ENCODE peak calls at places on chromosomes 16 and 17, in four cellular contexts. Z is K562, M is suprapubic skin, A is breast epithelium. P is an unnamed sample.

GRCh38 chr17:50129946-50130777 is at the start of gene SAMD14:
- DNase-seq in Z (peak; percentile 82), A (no peak), M (no peak), P (no peak)

GRCh38 chr16:80997139-80997798 is 9.4 kb downstream of the CMC2 start:
- DNase-seq in Z (no peak), A (no peak), M (no peak), P (no peak)

GRCh38 chr16:9625122-9625521 is 533.7 kb downstream of the HAPSTR1 start:
- DNase-seq in M (no peak), Z (no peak), A (no peak), P (no peak)

GRCh38 chr16:4273858-4274291 is 1.1 kb upstream of the TFAP4 start:
- DNase-seq in Z (no peak), M (peak; percentile 83), A (peak; percentile 47), P (peak; percentile 83)

GRCh38 chr16:85891033-85891775 is 7.8 kb upstream of the IRF8 start:
- DNase-seq in Z (no peak), A (no peak), M (no peak), P (no peak)

GRCh38 chr17:2711608-2712299 is at the start of gene CLUH:
- DNase-seq in Z (peak; percentile 84), M (peak; percentile 96), A (peak; percentile 96), P (peak; percentile 98)

GRCh38 chr16:78237346-78237745 is 137.9 kb downstream of the WWOX start:
- DNase-seq in M (no peak), Z (no peak), A (no peak), P (no peak)

GRCh38 chr17:28897769-28898259 is 281 bp upstream of the FLOT2 start:
- DNase-seq in M (peak; percentile 70), Z (no peak), A (no peak), P (peak; percentile 79)

GRCh38 chr16:14106961-14107360 is 35.8 kb downstream of the MRTFB start:
- DNase-seq in M (no peak), Z (no peak), A (no peak), P (no peak)

GRCh38 chr17:17684901-17685774 is 3.9 kb downstream of the RAI1 start:
- DNase-seq in Z (no peak), A (no peak), M (no peak), P (no peak)

GRCh38 chr17:17685775-17686291 is 4.6 kb downstream of the RAI1 start:
- DNase-seq in Z (no peak), M (no peak), A (no peak), P (no peak)

GRCh38 chr17:17682293-17682736 is 1.1 kb downstream of the RAI1 start:
- DNase-seq in A (no peak), Z (peak; percentile 66), M (no peak), P (peak; percentile 84)

GRCh38 chr17:17682737-17683675 is 1.7 kb downstream of the RAI1 start:
- DNase-seq in M (peak; percentile 79), A (no peak), Z (peak; percentile 27), P (peak; percentile 88)

DNA sequence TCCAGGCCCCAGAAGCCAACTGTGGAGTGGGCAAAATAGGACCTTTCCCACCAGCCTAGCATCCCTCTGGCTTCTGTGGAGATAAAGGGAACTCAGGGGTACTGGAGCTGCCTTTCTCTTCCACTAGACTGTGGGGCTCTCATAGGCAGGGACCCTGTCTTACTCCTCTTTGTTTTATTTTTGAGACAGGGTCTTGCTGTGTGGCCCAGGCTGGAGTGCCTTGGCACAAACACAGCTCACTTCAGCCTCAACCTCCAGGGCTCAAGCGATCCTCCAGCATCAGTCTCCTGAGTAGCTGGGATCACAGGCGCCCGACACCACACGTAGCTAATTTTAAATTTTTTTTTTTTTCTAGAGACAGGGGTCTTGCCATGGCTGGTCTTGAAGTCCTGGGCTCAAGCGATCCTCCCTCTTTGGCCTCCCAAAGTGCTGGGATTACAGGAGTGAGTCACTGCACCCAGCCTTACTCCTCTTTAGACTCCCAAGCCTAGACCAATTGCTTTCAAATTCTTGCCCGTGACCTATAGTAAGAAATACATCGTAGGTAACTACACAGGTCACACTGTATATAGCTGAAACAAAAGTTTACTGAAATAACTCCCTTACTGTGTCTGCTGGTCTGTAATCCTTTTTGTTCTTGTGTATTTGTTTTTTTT is 2.6 kb downstream of the RAI1 start:
- DNase-seq in Z (no peak), M (no peak), A (no peak), P (no peak)
- H3K4me3 ChIP-seq in Z (peak overlapping the region; percentile 70), M (no peak overlapping the region), A (peak overlapping the region; percentile 96), P (peak overlapping the region; percentile 84)

DNA sequence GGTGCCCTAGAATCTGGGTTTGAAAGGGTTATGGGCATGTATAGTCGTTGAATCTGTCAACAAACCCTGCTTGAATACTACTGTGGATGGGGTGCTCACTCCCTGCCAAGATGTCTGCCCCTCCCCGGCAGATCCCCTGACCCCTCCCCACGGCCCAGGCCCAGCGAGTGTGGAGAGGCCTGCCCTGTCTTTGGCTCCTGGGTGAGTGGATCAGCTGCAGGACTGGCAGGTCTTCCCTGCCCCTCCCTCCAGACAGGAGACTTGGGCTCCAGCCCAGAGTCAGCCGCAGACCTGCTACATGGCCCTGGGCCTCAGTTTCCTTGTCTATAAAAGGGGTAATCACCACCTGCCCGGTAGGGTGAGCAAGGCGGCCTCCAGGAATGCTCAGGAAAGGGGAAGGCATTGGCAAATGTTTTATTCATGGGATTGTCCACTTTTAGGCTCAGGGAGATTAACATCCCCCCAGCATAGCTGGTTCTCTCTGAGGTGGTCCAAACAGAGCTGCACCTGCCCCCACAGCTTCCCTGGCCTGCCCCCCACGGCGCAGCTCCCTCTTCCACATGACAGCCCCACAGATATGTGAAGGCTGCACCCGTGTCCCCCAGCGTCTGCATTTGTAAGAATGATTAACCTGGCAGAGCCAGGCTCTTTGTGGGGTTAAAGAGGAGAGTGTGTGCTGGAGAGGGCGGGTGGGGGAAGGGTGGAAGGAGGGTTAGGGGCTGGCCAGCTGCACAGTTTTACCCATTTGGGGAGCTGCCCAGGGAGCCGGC is 18.5 kb upstream of the SPNS2 start:
- DNase-seq in Z (no peak), A (no peak), M (no peak), P (no peak)
- H3K4me1 ChIP-seq in Z (no peaks in the 10 kb centered on the region), A (peaks cover 4% of the 10 kb centered on the region), M (peaks cover 36% of the 10 kb centered on the region), P (no peaks in the 10 kb centered on the region)

GRCh38 chr16:5505093-5505887 is 407.7 kb upstream of the EEF2KMT start:
- DNase-seq in Z (no peak), M (no peak), A (no peak), P (no peak)
- TF ChIP-seq POLR2AphosphoS5 in Z (no peak), M (no peak), A (no peak), P (no peak)

GRCh38 chr17:76700627-76701470 is 9.9 kb downstream of the MXRA7 start:
- DNase-seq in M (peak; percentile 90), A (peak; percentile 77), Z (no peak), P (peak; percentile 91)
- H3K4me3 ChIP-seq in M (peak overlapping the region; percentile 31), A (peak overlapping the region; percentile 60), Z (no peak overlapping the region), P (peak overlapping the region; percentile 39)

GRCh38 chr17:61519139-61519538 is 66.9 kb downstream of the TBX4 start:
- DNase-seq in Z (no peak), M (no peak), A (no peak), P (no peak)
- H3K4me1 ChIP-seq in Z (no peaks in the 10 kb centered on the region), M (no peaks in the 10 kb centered on the region), A (no peaks in the 10 kb centered on the region), P (no peaks in the 10 kb centered on the region)

GRCh38 chr16:28211758-28212531 is at the start of gene XPO6:
- DNase-seq in Z (peak; percentile 98), A (peak; percentile 93), M (peak; percentile 97), P (peak; percentile 97)

GRCh38 chr16:28212532-28212873 is 738 bp upstream of the XPO6 start:
- DNase-seq in M (no peak), A (no peak), Z (no peak), P (no peak)

GRCh38 chr16:28208824-28209223 is 2.9 kb downstream of the XPO6 start:
- DNase-seq in Z (no peak), A (no peak), M (no peak), P (no peak)

GRCh38 chr16:28210264-28210663 is 1.5 kb downstream of the XPO6 start:
- DNase-seq in Z (no peak), M (no peak), A (no peak), P (no peak)

GRCh38 chr16:28210979-28211505 is 723 bp downstream of the XPO6 start:
- DNase-seq in A (peak; percentile 22), Z (peak; percentile 71), M (peak; percentile 79), P (peak; percentile 81)
- TF ChIP-seq POLR2AphosphoS5 in A (no peak), Z (peak; percentile 31), M (no peak), P (no peak)

GRCh38 chr16:5730783-5731182 is 633.2 kb upstream of the EEF2KMT start:
- DNase-seq in A (no peak), Z (no peak), M (no peak), P (no peak)
- H3K4me3 ChIP-seq in A (no peak overlapping the region), Z (no peak overlapping the region), M (no peak overlapping the region), P (no peak overlapping the region)

GRCh38 chr16:10942352-10943297 is at the start of gene DEXI:
- DNase-seq in M (peak; percentile 95), Z (peak; percentile 100), A (peak; percentile 91), P (peak; percentile 98)
- H3K4me1 ChIP-seq in M (peaks cover 83% of the 10 kb centered on the region), Z (peaks cover 51% of the 10 kb centered on the region), A (peaks cover 19% of the 10 kb centered on the region), P (peaks cover 84% of the 10 kb centered on the region)

DNA sequence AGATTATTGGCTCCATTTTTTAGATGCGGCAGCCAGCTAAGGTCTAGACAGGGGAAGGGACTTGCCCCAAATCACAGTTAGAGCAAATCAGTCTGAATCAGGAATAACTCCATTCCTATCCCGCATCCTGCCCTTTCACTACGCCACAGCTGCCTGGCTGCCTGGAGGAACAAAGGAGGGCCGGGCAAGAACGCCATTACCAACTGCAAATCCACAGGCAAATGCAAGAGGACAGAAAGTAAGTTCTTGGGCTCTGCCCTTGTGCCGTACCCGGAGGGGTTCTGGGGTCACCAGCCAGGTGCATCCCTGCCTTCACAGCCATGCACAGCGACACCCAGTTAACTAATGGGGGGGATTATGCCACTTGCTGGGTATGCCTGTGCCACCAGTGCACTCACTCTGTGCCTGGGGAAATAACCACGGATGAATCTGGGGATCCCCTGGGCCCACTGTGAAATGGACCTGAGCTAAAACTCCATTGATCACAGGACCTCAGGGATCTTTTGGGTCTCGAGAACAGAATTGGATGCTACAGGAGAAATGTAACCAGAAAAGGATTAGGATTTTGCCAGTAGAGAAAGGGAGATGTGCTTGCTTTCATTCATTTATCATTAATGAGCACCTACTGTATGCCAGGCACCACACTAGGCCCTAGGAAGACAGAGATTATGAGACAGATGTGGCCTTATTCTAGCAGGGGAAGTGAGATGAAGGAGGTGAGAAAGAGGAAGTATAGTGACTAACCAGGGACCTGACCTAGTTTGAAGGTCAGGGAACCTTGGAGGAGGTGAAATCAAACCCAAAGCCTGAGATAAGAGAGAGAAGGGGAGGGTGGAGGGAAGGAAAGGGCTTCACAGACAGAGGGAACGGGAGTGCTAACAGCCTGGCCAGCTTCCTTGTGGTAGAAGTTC is 17.7 kb downstream of the BCL7C start:
- DNase-seq in M (no peak), A (no peak), Z (no peak), P (no peak)
- TF ChIP-seq POLR2AphosphoS5 in M (no peak), A (no peak), Z (peak; percentile 31), P (no peak)

GRCh38 chr17:38697061-38697820 is 7.8 kb upstream of the MLLT6 start:
- DNase-seq in M (no peak), A (no peak), Z (no peak), P (no peak)
- H3K4me3 ChIP-seq in M (no peak overlapping the region), A (no peak overlapping the region), Z (no peak overlapping the region), P (no peak overlapping the region)